ENCODE peak calls at places on chromosome 4, in five cellular contexts. G is CD8-positive, alpha-beta T cell; X is lower lobe of right lung; N is Panc1; I is NB4. B is an unnamed sample.

GRCh38 chr4:16227462-16227868 is 1.2 kb upstream of the TAPT1 start:
- DNase-seq in G (no peak), X (peak; percentile 58), N (no peak), I (peak; percentile 53), B (peak; percentile 46)

GRCh38 chr4:71593306-71593705 is 190.6 kb downstream of the GC start:
- DNase-seq in G (no peak), X (no peak), N (no peak), I (no peak), B (peak; percentile 52)

GRCh38 chr4:105092356-105092755 is 54.3 kb upstream of the TET2 start:
- DNase-seq in G (no peak), X (no peak), N (no peak), I (no peak), B (peak; percentile 96)

GRCh38 chr4:75004755-75005668 is 72.1 kb downstream of the PARM1 start:
- DNase-seq in G (no peak), X (no peak), N (no peak), I (no peak), B (no peak)

GRCh38 chr4:126850286-126850685 is 782.5 kb upstream of the INTU start:
- DNase-seq in G (no peak), X (no peak), N (peak; percentile 80), I (peak; percentile 18), B (peak; percentile 94)

GRCh38 chr4:121143126-121143525 is 21.0 kb downstream of the TNIP3 start:
- DNase-seq in G (no peak), X (no peak), N (no peak), I (no peak), B (no peak)

GRCh38 chr4:88939697-88940096 is 117.3 kb downstream of the FAM13A start:
- DNase-seq in G (no peak), X (no peak), N (no peak), I (no peak), B (peak; percentile 92)

GRCh38 chr4:154124539-154125255 is 335.8 kb upstream of the SFRP2 start:
- DNase-seq in G (no peak), X (no peak), N (peak; percentile 15), I (no peak), B (peak; percentile 48)

GRCh38 chr4:151745727-151746231 is 15.0 kb downstream of the GATB start:
- DNase-seq in G (no peak), X (no peak), N (no peak), I (no peak), B (peak; percentile 35)

GRCh38 chr4:176209535-176209934 is 14.2 kb upstream of the SPATA4 start:
- DNase-seq in G (no peak), X (no peak), N (no peak), I (no peak), B (no peak)

GRCh38 chr4:165502919-165503907 is 124.4 kb downstream of the CPE start:
- DNase-seq in G (no peak), X (no peak), N (no peak), I (no peak), B (peak; percentile 85)

GRCh38 chr4:56276547-56276946 is 110.7 kb downstream of the AASDH start:
- DNase-seq in G (no peak), X (no peak), N (no peak), I (no peak), B (no peak)

GRCh38 chr4:100984901-100985300 is 362.4 kb downstream of the PPP3CA start:
- DNase-seq in G (no peak), X (no peak), N (no peak), I (no peak), B (peak; percentile 81)

GRCh38 chr4:144154044-144154443 is 13.5 kb upstream of the GYPA start:
- DNase-seq in G (no peak), X (no peak), N (no peak), I (no peak), B (no peak)

GRCh38 chr4:185396724-185397402 is at the start of gene ANKRD37:
- DNase-seq in G (no peak), X (peak; percentile 77), N (no peak), I (no peak), B (peak; percentile 28)

GRCh38 chr4:137474711-137475301 is 57.5 kb downstream of the PCDH18 start:
- DNase-seq in G (no peak), X (no peak), N (no peak), I (no peak), B (peak; percentile 73)

GRCh38 chr4:147597561-147597960 is 19.6 kb upstream of the TMEM184C start:
- DNase-seq in G (no peak), X (no peak), N (no peak), I (no peak), B (no peak)

GRCh38 chr4:147591048-147591577 is 26.1 kb upstream of the TMEM184C start:
- DNase-seq in G (no peak), X (no peak), N (no peak), I (no peak), B (peak; percentile 40)

GRCh38 chr4:147596377-147596776 is 20.8 kb upstream of the TMEM184C start:
- DNase-seq in G (no peak), X (no peak), N (no peak), I (no peak), B (no peak)

GRCh38 chr4:147596976-147597375 is 20.2 kb upstream of the TMEM184C start:
- DNase-seq in G (no peak), X (no peak), N (no peak), I (no peak), B (peak; percentile 76)

DNA sequence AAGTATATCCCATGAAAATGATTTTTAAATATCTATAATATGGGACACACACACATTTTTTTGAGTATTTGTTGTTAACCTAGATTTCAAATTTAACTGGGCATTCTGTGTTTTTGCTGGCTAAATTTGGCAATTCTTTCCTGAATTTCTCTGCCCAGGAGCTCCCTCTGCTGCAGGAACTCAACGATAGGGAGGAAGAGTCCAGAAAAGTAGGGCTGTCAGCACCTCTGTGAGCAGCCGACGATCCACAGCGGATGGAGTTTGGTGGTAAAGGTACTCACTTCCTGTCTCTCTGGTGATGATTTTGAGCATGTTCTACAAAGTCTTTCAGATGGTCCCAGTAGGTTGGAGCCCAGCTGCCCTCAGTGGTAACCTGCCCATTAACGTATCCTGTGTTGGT is 23.1 kb upstream of the TMEM184C start:
- DNase-seq in G (no peak), X (no peak), N (no peak), I (no peak), B (no peak)
- TF ChIP-seq CTCF in G (no peak), X (no peak), N (peak; percentile 16), I (no peak), B (no peak)

GRCh38 chr4:69859140-69859539 is 805 bp downstream of the SULT1E1 start:
- DNase-seq in G (no peak), X (no peak), N (no peak), I (no peak), B (no peak)
- H3K4me3 ChIP-seq in G (no peak overlapping the region), X (no peak overlapping the region), N (peak overlapping the region; percentile 12), I (no peak overlapping the region), B (peak overlapping the region; percentile 57)

DNA sequence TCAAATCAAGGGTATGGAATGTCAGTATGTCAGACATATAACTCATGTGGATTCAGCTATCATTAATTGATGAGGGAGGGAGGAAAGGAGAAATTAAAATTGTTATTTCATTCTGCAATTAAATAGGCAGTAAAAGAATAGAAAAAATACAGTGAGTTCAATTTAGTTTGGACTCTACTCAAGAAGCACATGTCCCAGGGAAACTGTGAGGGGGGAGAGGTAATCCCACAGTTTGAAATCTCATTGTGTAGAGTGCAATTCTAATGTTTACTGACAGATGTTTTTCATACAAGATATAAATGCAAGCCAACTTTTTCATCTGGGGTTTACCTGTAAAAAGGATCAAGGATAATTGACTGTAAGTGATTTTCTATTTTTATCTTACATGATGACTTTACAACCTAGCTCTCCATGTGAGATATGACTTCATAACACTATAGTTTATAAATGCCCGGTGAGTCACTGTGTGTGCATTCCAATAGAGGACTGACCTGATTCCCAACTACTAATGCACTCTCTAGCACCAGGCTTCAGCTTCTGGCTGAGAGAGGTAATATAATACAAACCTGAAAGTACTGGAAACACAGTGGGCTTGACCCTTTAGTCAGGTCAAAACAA is 35.2 kb upstream of the SCD5 start:
- DNase-seq in G (no peak), X (no peak), N (peak; percentile 48), I (no peak), B (peak; percentile 82)
- TF ChIP-seq CTCF in G (no peak), X (no peak), N (no peak), I (no peak), B (peak; percentile 34)

GRCh38 chr4:107034091-107034698 is 1.9 kb downstream of the DKK2 start:
- DNase-seq in G (no peak), X (no peak), N (no peak), I (peak; percentile 16), B (peak; percentile 17)

GRCh38 chr4:107034982-107035710 is 967 bp downstream of the DKK2 start:
- DNase-seq in G (no peak), X (peak; percentile 44), N (no peak), I (no peak), B (peak; percentile 12)

GRCh38 chr4:107036602-107037151 is 564 bp upstream of the DKK2 start:
- DNase-seq in G (no peak), X (no peak), N (no peak), I (no peak), B (peak; percentile 4)

GRCh38 chr4:107035711-107036601 is at the start of gene DKK2:
- DNase-seq in G (no peak), X (peak; percentile 46), N (no peak), I (peak; percentile 6), B (peak; percentile 22)

GRCh38 chr4:107037188-107037587 is 1.1 kb upstream of the DKK2 start:
- DNase-seq in G (no peak), X (peak; percentile 49), N (no peak), I (no peak), B (peak; percentile 33)
- H3K4me3 ChIP-seq in G (no peak overlapping the region), X (peak overlapping the region; percentile 47), N (peak overlapping the region; percentile 39), I (no peak overlapping the region), B (peak overlapping the region; percentile 42)

GRCh38 chr4:118865091-118865708 is 23.5 kb upstream of the SYNPO2 start:
- DNase-seq in G (no peak), X (no peak), N (peak; percentile 41), I (peak; percentile 68), B (peak; percentile 56)
- TF ChIP-seq CTCF in G (peak; percentile 27), X (peak; percentile 64), N (peak; percentile 78), I (peak; percentile 82), B (peak; percentile 66)

GRCh38 chr4:87529187-87529586 is at the start of gene SPARCL1:
- DNase-seq in G (no peak), X (no peak), N (no peak), I (no peak), B (peak; percentile 59)

GRCh38 chr4:87532907-87533306 is 3.7 kb upstream of the SPARCL1 start:
- DNase-seq in G (no peak), X (no peak), N (no peak), I (no peak), B (no peak)

GRCh38 chr4:87532109-87532508 is 2.9 kb upstream of the SPARCL1 start:
- DNase-seq in G (no peak), X (no peak), N (no peak), I (no peak), B (no peak)

GRCh38 chr4:87527446-87528240 is 1.5 kb downstream of the SPARCL1 start:
- DNase-seq in G (no peak), X (no peak), N (no peak), I (no peak), B (peak; percentile 59)

GRCh38 chr4:87530868-87531267 is 1.7 kb upstream of the SPARCL1 start:
- DNase-seq in G (no peak), X (no peak), N (no peak), I (no peak), B (peak; percentile 96)
- H3K4me3 ChIP-seq in G (no peak overlapping the region), X (peak overlapping the region; percentile 56), N (no peak overlapping the region), I (no peak overlapping the region), B (no peak overlapping the region)